ENCODE peak calls at places on chromosomes 12 and 14, in four cellular contexts. I is lower lobe of right lung, B is ureter, M is KBM-7. W is an unnamed sample.
A peak's percentile ranks its signal among the peaks of the same experiment; 100 is the strongest.

GRCh38 chr12:78651755-78652154 is 212.8 kb upstream of the SYT1 start:
- DNase-seq in B (no peak), M (no peak), I (no peak), W (no peak)

GRCh38 chr12:96774501-96775256 is 132.4 kb upstream of the NEDD1 start:
- DNase-seq in I (no peak), B (no peak), M (no peak), W (no peak)

GRCh38 chr12:126998747-126999285 is 1268.2 kb upstream of the TMEM132C start:
- DNase-seq in B (no peak), M (no peak), I (no peak), W (no peak)

GRCh38 chr14:105944632-105945610 is 418.5 kb downstream of the TMEM121 start:
- DNase-seq in B (peak; percentile 70), I (peak; percentile 80), M (peak; percentile 83), W (peak; percentile 85)

GRCh38 chr12:62190081-62190480 is 70.1 kb upstream of the USP15 start:
- DNase-seq in B (no peak), I (no peak), M (no peak), W (no peak)

GRCh38 chr14:103031956-103032355 is 25.4 kb downstream of the CDC42BPB start:
- DNase-seq in B (no peak), M (no peak), I (no peak), W (peak; percentile 44)

GRCh38 chr14:87691482-87691881 is 301.5 kb downstream of the GALC start:
- DNase-seq in M (no peak), I (peak; percentile 47), B (no peak), W (no peak)

GRCh38 chr12:76226397-76226796 is 121.8 kb downstream of the BBS10 start:
- DNase-seq in M (peak; percentile 35), I (no peak), B (no peak), W (no peak)

GRCh38 chr12:42790761-42791151 is 201.2 kb upstream of the PRICKLE1 start:
- DNase-seq in B (no peak), M (no peak), I (no peak), W (no peak)

GRCh38 chr14:57863471-57863870 is 2.4 kb downstream of the SLC35F4 start:
- DNase-seq in B (no peak), I (no peak), M (no peak), W (no peak)

W was measured in stomach.